ENCODE peak calls at places on chromosome 12, in ten cellular contexts. V, L, G, N, A, W, M, O, Q and E are unnamed samples.

GRCh38 chr12:112798019-112798760 is 6.6 kb downstream of the RPH3A start:
- DNase-seq in V (no peak), A (no peak), L (no peak), O (no peak), Q (no peak), W (no peak), N (no peak), G (no peak), M (no peak), E (no peak)

GRCh38 chr12:120722784-120723183 is 2.8 kb upstream of the ACADS start:
- DNase-seq in G (no peak), Q (no peak), V (no peak), A (no peak), W (no peak), M (no peak), N (no peak), L (no peak), O (no peak), E (no peak)

GRCh38 chr12:3458041-3458440 is 33.0 kb upstream of the PRMT8 start:
- DNase-seq in O (no peak), L (no peak), M (peak; percentile 27), G (no peak), N (no peak), A (no peak), W (no peak), Q (no peak), V (no peak), E (no peak)

GRCh38 chr12:25698782-25699181 is 145.7 kb upstream of the LMNTD1 start:
- DNase-seq in O (no peak), V (no peak), A (no peak), G (no peak), N (no peak), M (no peak), Q (no peak), L (no peak), W (no peak), E (no peak)

GRCh38 chr12:113889076-113889475 is 77.0 kb downstream of the RBM19 start:
- DNase-seq in V (no peak), M (peak; percentile 15), Q (no peak), W (no peak), G (no peak), L (no peak), A (no peak), O (no peak), N (no peak), E (no peak)

GRCh38 chr12:121968880-121969279 is 50.5 kb downstream of the CFAP251 start:
- DNase-seq in O (peak; percentile 43), A (no peak), V (peak; percentile 16), N (no peak), G (no peak), Q (no peak), L (peak; percentile 28), W (no peak), M (no peak), E (no peak)

GRCh38 chr12:91620949-91621348 is 438.3 kb upstream of the DCN start:
- DNase-seq in A (no peak), N (no peak), O (no peak), W (no peak), G (peak; percentile 7), M (peak; percentile 1), Q (no peak), V (no peak), L (peak; percentile 2), E (no peak)

GRCh38 chr12:5889381-5890047 is 55.5 kb downstream of the ANO2 start:
- DNase-seq in W (no peak), Q (no peak), V (peak; percentile 32), N (no peak), G (no peak), M (peak; percentile 35), L (no peak), O (no peak), A (no peak), E (no peak)

GRCh38 chr12:90305379-90305778 is 596.7 kb upstream of the ATP2B1 start:
- DNase-seq in V (no peak), N (no peak), G (no peak), A (no peak), Q (no peak), M (no peak), O (no peak), L (no peak), W (no peak), E (no peak)